ENCODE peak calls at places on chromosome 1, in six cellular contexts. L, P, H, X, W and O are unnamed samples.

GRCh38 chr1:225940385-225941151 is 452 bp downstream of the LEFTY2 start:
- DNase-seq in H (peak; percentile 69), W (no peak), L (no peak), X (no peak), P (no peak), O (no peak)

GRCh38 chr1:7574121-7575040 is 196.7 kb upstream of the VAMP3 start:
- DNase-seq in L (no peak), X (no peak), P (no peak), W (peak; percentile 55), H (no peak), O (no peak)

GRCh38 chr1:15882665-15883064 is 35.2 kb downstream of the SPEN start:
- DNase-seq in P (no peak), H (no peak), X (no peak), W (no peak), L (no peak), O (no peak)

GRCh38 chr1:91226741-91227140 is 177.9 kb downstream of the HFM1 start:
- DNase-seq in W (no peak), H (no peak), X (no peak), P (no peak), L (no peak), O (peak; percentile 5)

GRCh38 chr1:4010811-4011605 is 110.9 kb upstream of the C1orf174 start:
- DNase-seq in W (no peak), P (no peak), H (peak; percentile 43), L (no peak), X (no peak), O (no peak)

GRCh38 chr1:7384679-7385078 is 386.4 kb upstream of the VAMP3 start:
- DNase-seq in L (no peak), X (no peak), W (no peak), H (peak; percentile 29), P (peak; percentile 7), O (no peak)

GRCh38 chr1:46991083-46991923 is 32.2 kb upstream of the CYP4X1 start:
- DNase-seq in P (no peak), W (no peak), L (peak; percentile 10), H (peak; percentile 67), X (no peak), O (peak; percentile 22)

GRCh38 chr1:208055535-208055934 is 144.6 kb upstream of the CD34 start:
- DNase-seq in H (no peak), P (no peak), W (no peak), X (no peak), L (no peak), O (no peak)

GRCh38 chr1:150873521-150873920 is 2.9 kb downstream of the ARNT start:
- DNase-seq in W (no peak), L (no peak), P (no peak), H (no peak), X (no peak), O (no peak)

GRCh38 chr1:1021860-1022259 is 1.9 kb downstream of the AGRN start:
- DNase-seq in X (no peak), P (no peak), L (no peak), W (no peak), H (no peak), O (peak; percentile 64)

GRCh38 chr1:87134061-87134460 is 194.6 kb upstream of the LMO4 start:
- DNase-seq in W (no peak), X (no peak), P (no peak), L (no peak), H (peak; percentile 64), O (no peak)

GRCh38 chr1:58251415-58252073 is 295.0 kb downstream of the OMA1 start:
- DNase-seq in H (peak; percentile 87), P (no peak), X (no peak), L (no peak), W (no peak), O (no peak)

GRCh38 chr1:89765774-89766173 is 55.1 kb upstream of the LRRC8D start:
- DNase-seq in H (no peak), X (no peak), P (no peak), W (no peak), L (no peak), O (no peak)

GRCh38 chr1:237011432-237011831 is 7.2 kb upstream of the MT1HL1 start:
- DNase-seq in L (no peak), P (no peak), X (no peak), W (no peak), H (no peak), O (no peak)

GRCh38 chr1:174358786-174359453 is 88.8 kb upstream of the GPR52 start:
- DNase-seq in H (no peak), P (peak; percentile 78), L (no peak), W (no peak), X (no peak), O (no peak)

GRCh38 chr1:10644307-10645128 is 151.9 kb downstream of the CASZ1 start:
- DNase-seq in L (no peak), P (no peak), W (no peak), H (no peak), X (no peak), O (no peak)

GRCh38 chr1:3459051-3459908 is 4.8 kb downstream of the ARHGEF16 start:
- DNase-seq in X (peak; percentile 9), H (no peak), W (no peak), P (peak; percentile 46), L (no peak), O (no peak)

GRCh38 chr1:48767957-48768510 is 8.7 kb downstream of the BEND5 start:
- DNase-seq in W (no peak), L (no peak), P (no peak), X (no peak), H (no peak), O (no peak)

GRCh38 chr1:96710708-96711477 is 10.7 kb upstream of the PTBP2 start:
- DNase-seq in P (no peak), L (no peak), H (no peak), W (no peak), X (no peak), O (peak; percentile 62)

GRCh38 chr1:170218261-170218660 is 72.5 kb downstream of the NTMT2 start:
- DNase-seq in P (no peak), L (no peak), W (no peak), X (no peak), H (no peak), O (no peak)

GRCh38 chr1:181391297-181391905 is 91.9 kb upstream of the CACNA1E start:
- DNase-seq in L (peak; percentile 28), H (peak; percentile 78), W (no peak), X (no peak), P (no peak), O (no peak)

GRCh38 chr1:50665413-50665812 is 242.2 kb upstream of the DMRTA2 start:
- DNase-seq in P (no peak), X (no peak), H (no peak), W (no peak), L (no peak), O (no peak)

GRCh38 chr1:50661626-50662025 is 238.4 kb upstream of the DMRTA2 start:
- DNase-seq in L (no peak), W (no peak), H (no peak), X (no peak), P (no peak), O (no peak)

GRCh38 chr1:50667272-50667671 is 244.0 kb upstream of the DMRTA2 start:
- DNase-seq in X (no peak), P (no peak), H (no peak), W (no peak), L (no peak), O (no peak)

GRCh38 chr1:50667710-50668356 is 244.6 kb upstream of the DMRTA2 start:
- DNase-seq in L (no peak), W (no peak), P (no peak), X (no peak), H (no peak), O (no peak)

GRCh38 chr1:50666849-50667248 is 243.6 kb upstream of the DMRTA2 start:
- DNase-seq in X (no peak), P (no peak), H (no peak), L (no peak), W (no peak), O (no peak)
- TF ChIP-seq CTCF in X (no peak), P (no peak), H (peak; percentile 35), L (no peak), W (no peak), O (no peak)

DNA sequence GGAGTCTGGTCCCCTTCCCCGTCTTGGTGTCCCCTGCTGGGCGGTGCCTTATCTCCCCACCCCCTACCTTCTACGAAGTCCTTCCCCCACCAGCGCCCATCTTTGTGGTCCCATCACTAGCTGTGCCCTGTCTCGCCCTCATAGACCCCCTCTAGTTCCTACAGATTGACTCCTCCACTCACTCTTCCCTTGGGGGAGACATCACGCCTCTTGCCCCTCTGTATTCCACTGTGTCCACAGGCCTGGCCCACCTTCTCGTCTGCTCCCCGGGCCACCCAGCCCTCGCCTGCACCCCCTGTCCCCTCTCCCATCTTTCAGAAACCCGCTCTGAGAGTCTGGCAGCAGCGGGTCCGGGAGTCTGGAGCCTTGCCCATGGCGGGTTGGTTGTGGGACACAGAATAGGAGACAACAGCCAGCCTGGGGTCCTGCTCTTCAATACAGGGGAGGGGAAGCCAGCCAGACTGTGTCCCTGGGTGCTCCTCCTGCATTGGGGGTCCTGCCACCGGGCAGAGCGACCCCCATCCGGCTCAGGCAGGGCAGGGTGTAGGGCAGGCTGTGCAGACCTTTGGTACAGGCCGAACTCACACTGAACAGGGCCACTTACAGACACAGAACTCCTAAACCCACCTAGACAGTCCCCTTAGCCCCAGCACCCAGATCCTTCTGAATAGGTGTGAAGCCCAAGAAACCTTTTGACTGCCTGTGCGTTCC is 1.1 kb downstream of the RNF187 start:
- DNase-seq in L (no peak), W (no peak), P (no peak), H (no peak), X (no peak), O (no peak)
- H3K4me1 ChIP-seq in L (peaks cover 7% of the 10 kb centered on the region), W (peaks cover 38% of the 10 kb centered on the region), P (peaks cover 4% of the 10 kb centered on the region), H (peaks cover 4% of the 10 kb centered on the region), X (peaks cover 31% of the 10 kb centered on the region), O (no peaks in the 10 kb centered on the region)

GRCh38 chr1:188489336-188490112 is 1660.8 kb downstream of the PLA2G4A start:
- DNase-seq in X (no peak), H (peak; percentile 48), W (no peak), P (no peak), L (no peak), O (no peak)
- TF ChIP-seq CTCF in X (no peak), H (no peak), W (no peak), P (no peak), L (no peak), O (no peak)

GRCh38 chr1:114076308-114076707 is 77.4 kb downstream of the SYT6 start:
- DNase-seq in X (no peak), H (no peak), P (no peak), L (no peak), W (no peak), O (no peak)

GRCh38 chr1:114077188-114077587 is 76.5 kb downstream of the SYT6 start:
- DNase-seq in H (no peak), X (no peak), P (no peak), W (no peak), L (no peak), O (no peak)

GRCh38 chr1:114075546-114076249 is 78.0 kb downstream of the SYT6 start:
- DNase-seq in L (no peak), H (peak; percentile 67), P (no peak), X (no peak), W (no peak), O (no peak)

GRCh38 chr1:114079596-114080190 is 74.0 kb downstream of the SYT6 start:
- DNase-seq in W (no peak), P (no peak), X (no peak), L (no peak), H (no peak), O (no peak)

DNA sequence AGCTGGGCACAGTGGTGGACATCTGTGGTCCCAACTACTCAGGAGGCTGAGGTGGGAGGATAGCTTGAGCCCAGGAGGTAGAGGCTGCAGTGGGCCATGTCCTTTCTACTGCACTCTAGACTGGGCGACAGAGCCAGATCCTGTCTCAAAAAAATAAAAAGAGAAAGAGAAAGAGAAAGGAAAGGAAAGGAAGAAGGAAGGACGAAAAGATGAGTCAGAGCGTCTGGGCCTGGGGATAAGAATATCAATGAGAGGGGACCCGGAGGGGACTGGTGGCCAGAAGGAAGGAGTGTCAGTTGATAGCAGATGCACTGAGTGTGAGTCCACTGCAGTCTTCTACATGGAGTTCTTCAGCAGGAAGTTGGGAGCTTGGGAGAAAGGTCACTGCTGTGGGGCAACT is 75.6 kb downstream of the SYT6 start:
- DNase-seq in W (no peak), H (no peak), X (no peak), L (no peak), P (no peak), O (no peak)
- H3K4me1 ChIP-seq in W (peaks cover 17% of the 10 kb centered on the region), H (no peaks in the 10 kb centered on the region), X (peaks cover 26% of the 10 kb centered on the region), L (peaks cover 11% of the 10 kb centered on the region), P (no peaks in the 10 kb centered on the region), O (peaks cover 11% of the 10 kb centered on the region)